ENCODE peak calls at places on chromosomes 12 and 14, in four cellular contexts. Y, M, Z and E are unnamed samples.

GRCh38 chr14:104394606-104394910 is 185.0 kb upstream of the C14orf180 start:
- DNase-seq in Y (no peak), M (peak), Z (no peak), E (no peak)

GRCh38 chr12:503111-503761 is 43.5 kb downstream of the B4GALNT3 start:
- DNase-seq in Y (peak), M (peak), Z (no peak), E (no peak)

GRCh38 chr12:5720405-5721045 is 224.5 kb downstream of the ANO2 start:
- DNase-seq in Y (no peak), M (no peak), Z (no peak), E (no peak)

GRCh38 chr12:5916785-5917290 is 28.2 kb downstream of the ANO2 start:
- DNase-seq in Y (no peak), M (peak), Z (no peak), E (no peak)

GRCh38 chr12:1634590-1635191 is 5.7 kb downstream of the WNT5B start:
- DNase-seq in Y (peak), M (no peak), Z (peak), E (peak)

GRCh38 chr14:101476258-101476930 is 84.9 kb upstream of the DIO3 start:
- DNase-seq in Y (no peak), M (peak), Z (no peak), E (no peak)

GRCh38 chr14:88882236-88882635 is 57.8 kb downstream of the TTC8 start:
- DNase-seq in Y (no peak), M (no peak), Z (no peak), E (no peak)

GRCh38 chr14:24613747-24614146 is 4.3 kb upstream of the GZMH start:
- DNase-seq in Y (no peak), M (no peak), Z (no peak), E (no peak)

GRCh38 chr12:53985358-53985899 is 483 bp downstream of the HOXC10 start:
- DNase-seq in Y (no peak), M (no peak), Z (no peak), E (no peak)

GRCh38 chr14:93925374-93925895 is 1.7 kb upstream of the FAM181A start:
- DNase-seq in Y (no peak), M (no peak), Z (no peak), E (no peak)

GRCh38 chr12:132393991-132394949 is 64.9 kb upstream of the GALNT9 start:
- DNase-seq in Y (no peak), M (no peak), Z (peak), E (peak)

GRCh38 chr12:49253033-49253623 is 11.8 kb upstream of the TUBA1C start:
- DNase-seq in Y (no peak), M (no peak), Z (no peak), E (no peak)

GRCh38 chr14:50773632-50774541 is 57.1 kb downstream of the NIN start:
- DNase-seq in Y (peak), M (no peak), Z (peak), E (peak)

GRCh38 chr14:90109858-90110257 is 48.1 kb downstream of the KCNK13 start:
- DNase-seq in Y (no peak), M (no peak), Z (no peak), E (peak)

GRCh38 chr12:54439521-54440255 is 20.6 kb upstream of the ITGA5 start:
- DNase-seq in Y (peak), M (no peak), Z (no peak), E (no peak)

GRCh38 chr12:108236366-108236765 is 102.7 kb downstream of the CMKLR1 start:
- DNase-seq in Y (no peak), M (no peak), Z (no peak), E (no peak)

GRCh38 chr14:43877351-43877900 is 629.7 kb downstream of the FSCB start:
- DNase-seq in Y (no peak), M (no peak), Z (no peak), E (no peak)

GRCh38 chr14:74257988-74258704 is 18.9 kb downstream of the VSX2 start:
- DNase-seq in Y (no peak), M (no peak), Z (no peak), E (no peak)

GRCh38 chr12:94495458-94496137 is 35.9 kb upstream of the CEP83 start:
- DNase-seq in Y (peak), M (no peak), Z (no peak), E (no peak)